ENCODE peak calls at places on chromosome 12, in seven cellular contexts. One of them, this sample, is unnamed. For H3K4me1, the result is how much of the 10 kb centered on the place peaks cover.

GRCh38 chr12:4434721-4435425 is 10.7 kb downstream of the FGF6 start:
- DNase-seq in ovary: no peak
- DNase-seq in vagina: peak
- DNase-seq in thyroid gland: no peak
- DNase-seq in psoas muscle: no peak
- DNase-seq in lower lobe of right lung: no peak
- DNase-seq in sigmoid colon: no peak
- DNase-seq in this sample: no peak

GRCh38 chr12:120264511-120265202 is 873 bp downstream of the PXN start:
- DNase-seq in ovary: no peak
- DNase-seq in vagina: no peak
- DNase-seq in thyroid gland: peak
- DNase-seq in psoas muscle: no peak
- DNase-seq in lower lobe of right lung: no peak
- DNase-seq in sigmoid colon: no peak
- DNase-seq in this sample: no peak

GRCh38 chr12:77725611-77726010 is 105.1 kb upstream of the NAV3 start:
- DNase-seq in ovary: no peak
- DNase-seq in vagina: no peak
- DNase-seq in thyroid gland: no peak
- DNase-seq in psoas muscle: no peak
- DNase-seq in lower lobe of right lung: no peak
- DNase-seq in sigmoid colon: no peak
- DNase-seq in this sample: no peak

GRCh38 chr12:10559241-10559640 is 53.6 kb downstream of the EIF2S3B start:
- DNase-seq in ovary: no peak
- DNase-seq in vagina: no peak
- DNase-seq in thyroid gland: no peak
- DNase-seq in psoas muscle: no peak
- DNase-seq in lower lobe of right lung: no peak
- DNase-seq in sigmoid colon: no peak
- DNase-seq in this sample: no peak

GRCh38 chr12:119803391-119803791 is 73.7 kb downstream of the CIT start:
- DNase-seq in ovary: no peak
- DNase-seq in vagina: no peak
- DNase-seq in thyroid gland: peak
- DNase-seq in psoas muscle: no peak
- DNase-seq in lower lobe of right lung: no peak
- DNase-seq in sigmoid colon: no peak
- DNase-seq in this sample: no peak

GRCh38 chr12:67515679-67516363 is 132.7 kb upstream of the DYRK2 start:
- DNase-seq in ovary: no peak
- DNase-seq in vagina: no peak
- DNase-seq in thyroid gland: no peak
- DNase-seq in psoas muscle: no peak
- DNase-seq in lower lobe of right lung: no peak
- DNase-seq in sigmoid colon: no peak
- DNase-seq in this sample: no peak

GRCh38 chr12:120972870-120973543 is 5.3 kb upstream of the HNF1A start:
- DNase-seq in ovary: no peak
- DNase-seq in vagina: no peak
- DNase-seq in thyroid gland: peak
- DNase-seq in psoas muscle: no peak
- DNase-seq in lower lobe of right lung: peak
- DNase-seq in sigmoid colon: no peak
- DNase-seq in this sample: no peak

GRCh38 chr12:42798811-42799438 is 209.4 kb upstream of the PRICKLE1 start:
- DNase-seq in ovary: no peak
- DNase-seq in vagina: no peak
- DNase-seq in thyroid gland: no peak
- DNase-seq in psoas muscle: no peak
- DNase-seq in lower lobe of right lung: no peak
- DNase-seq in sigmoid colon: no peak
- DNase-seq in this sample: no peak

GRCh38 chr12:121823101-121823726 is 19.4 kb downstream of the SETD1B start:
- DNase-seq in ovary: no peak
- DNase-seq in vagina: no peak
- DNase-seq in thyroid gland: no peak
- DNase-seq in psoas muscle: no peak
- DNase-seq in lower lobe of right lung: no peak
- DNase-seq in sigmoid colon: peak
- DNase-seq in this sample: no peak

GRCh38 chr12:91009319-91009950 is 4.7 kb upstream of the EPYC start:
- DNase-seq in ovary: no peak
- DNase-seq in vagina: no peak
- DNase-seq in thyroid gland: no peak
- DNase-seq in psoas muscle: no peak
- DNase-seq in lower lobe of right lung: no peak
- DNase-seq in sigmoid colon: no peak
- DNase-seq in this sample: no peak

GRCh38 chr12:58204086-58204485 is 262.7 kb downstream of the ATP23 start:
- DNase-seq in ovary: no peak
- DNase-seq in vagina: no peak
- DNase-seq in thyroid gland: no peak
- DNase-seq in psoas muscle: no peak
- DNase-seq in lower lobe of right lung: no peak
- DNase-seq in sigmoid colon: no peak
- DNase-seq in this sample: no peak

GRCh38 chr12:106245767-106246166 is 2.1 kb downstream of the CKAP4 start:
- DNase-seq in ovary: no peak
- DNase-seq in vagina: peak
- DNase-seq in thyroid gland: peak
- DNase-seq in psoas muscle: peak
- DNase-seq in lower lobe of right lung: peak
- DNase-seq in sigmoid colon: peak
- DNase-seq in this sample: peak
- H3K27ac ChIP-seq in ovary: no peak
- H3K27ac ChIP-seq in vagina: peak
- H3K27ac ChIP-seq in thyroid gland: no peak
- H3K27ac ChIP-seq in psoas muscle: peak
- H3K27ac ChIP-seq in lower lobe of right lung: peak
- H3K27ac ChIP-seq in sigmoid colon: peak
- H3K27ac ChIP-seq in this sample: peak

DNA sequence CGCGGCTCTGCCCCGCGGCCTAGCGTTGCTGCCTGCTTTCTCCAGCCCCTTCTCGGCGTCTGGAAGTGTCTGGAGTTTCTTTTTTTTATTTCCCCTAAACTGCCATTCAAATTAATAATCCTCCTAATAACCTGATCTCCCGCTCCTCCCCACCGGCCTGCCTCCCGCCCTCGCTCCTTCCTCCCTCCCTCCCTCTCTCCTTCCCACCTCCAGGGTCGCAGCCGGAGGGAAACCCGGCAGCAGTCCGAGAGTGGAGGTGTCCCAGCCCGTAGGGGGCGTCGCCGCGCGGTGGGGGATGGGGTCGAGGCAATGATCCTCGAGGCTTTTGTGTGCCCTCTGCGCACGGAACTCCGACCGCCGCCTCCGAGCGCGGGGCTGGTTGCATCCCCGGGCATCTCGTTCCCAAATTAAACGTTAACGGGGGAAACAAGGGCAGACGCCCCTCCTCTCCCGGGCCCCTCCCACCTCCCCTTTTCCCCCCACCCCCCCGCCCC is 1.1 kb upstream of the SOCS2 start:
- DNase-seq in ovary: peak
- DNase-seq in vagina: no peak
- DNase-seq in thyroid gland: peak
- DNase-seq in psoas muscle: peak
- DNase-seq in lower lobe of right lung: peak
- DNase-seq in sigmoid colon: peak
- DNase-seq in this sample: peak
- TF ChIP-seq CTCF in ovary: no peak
- TF ChIP-seq CTCF in vagina: no peak
- TF ChIP-seq CTCF in thyroid gland: peak
- TF ChIP-seq CTCF in psoas muscle: no peak
- TF ChIP-seq CTCF in lower lobe of right lung: no peak
- TF ChIP-seq CTCF in sigmoid colon: no peak
- TF ChIP-seq CTCF in this sample: no peak

DNA sequence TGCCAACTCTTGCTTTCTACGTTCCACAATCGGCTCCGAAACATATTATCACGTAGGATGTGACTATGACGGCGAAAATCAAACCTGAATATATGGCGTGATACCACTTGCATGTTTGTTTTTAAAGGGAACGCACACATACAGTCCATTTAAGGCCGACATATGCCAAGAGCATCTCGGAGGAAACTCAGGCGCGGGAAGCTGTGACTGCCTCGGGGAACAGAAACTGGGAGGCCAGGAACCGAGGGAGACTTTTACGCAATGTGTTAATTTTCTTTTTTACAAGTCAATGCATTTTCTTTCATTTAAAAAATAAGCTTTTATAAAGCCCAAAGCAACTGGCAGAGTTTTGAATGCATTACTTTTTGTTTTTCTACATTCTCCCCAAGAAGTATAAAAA is 6.9 kb downstream of the NCOR2 start:
- DNase-seq in ovary: no peak
- DNase-seq in vagina: no peak
- DNase-seq in thyroid gland: no peak
- DNase-seq in psoas muscle: no peak
- DNase-seq in lower lobe of right lung: no peak
- DNase-seq in sigmoid colon: no peak
- DNase-seq in this sample: no peak
- H3K4me1 ChIP-seq in ovary: under half
- H3K4me1 ChIP-seq in vagina: half or more
- H3K4me1 ChIP-seq in thyroid gland: under half
- H3K4me1 ChIP-seq in psoas muscle: half or more
- H3K4me1 ChIP-seq in lower lobe of right lung: half or more
- H3K4me1 ChIP-seq in sigmoid colon: half or more
- H3K4me1 ChIP-seq in this sample: under half

GRCh38 chr12:50509009-50509663 is 4.4 kb downstream of the DIP2B start:
- DNase-seq in ovary: no peak
- DNase-seq in vagina: no peak
- DNase-seq in thyroid gland: no peak
- DNase-seq in psoas muscle: no peak
- DNase-seq in lower lobe of right lung: no peak
- DNase-seq in sigmoid colon: no peak
- DNase-seq in this sample: no peak
- H3K27ac ChIP-seq in ovary: no peak
- H3K27ac ChIP-seq in vagina: no peak
- H3K27ac ChIP-seq in thyroid gland: no peak
- H3K27ac ChIP-seq in psoas muscle: no peak
- H3K27ac ChIP-seq in lower lobe of right lung: no peak
- H3K27ac ChIP-seq in sigmoid colon: no peak
- H3K27ac ChIP-seq in this sample: no peak

This sample was measured in heart left ventricle.